ENCODE peak calls at places on chromosomes 5 and 9, in six cellular contexts. K is PC-3; E is AG10803; Z is CD4-positive, CD25-positive, alpha-beta regulatory T cell; F is BE2C; B is epithelial cell of esophagus. W is an unnamed sample.

GRCh38 chr9:31745886-31746285 is 638.6 kb upstream of the ACO1 start:
- DNase-seq in Z (no peak), B (no peak), E (no peak), F (no peak), K (no peak), W (no peak)

GRCh38 chr9:121809356-121810050 is 158.1 kb downstream of the DAB2IP start:
- DNase-seq in B (no peak), K (no peak), E (no peak), Z (no peak), F (no peak), W (no peak)

GRCh38 chr5:96079075-96079474 is 117.4 kb upstream of the ELL2 start:
- DNase-seq in E (peak), K (peak), Z (no peak), F (no peak), B (peak), W (no peak)

GRCh38 chr9:12702160-12702758 is 9.1 kb downstream of the TYRP1 start:
- DNase-seq in K (peak), F (peak), E (peak), Z (no peak), B (peak), W (no peak)

GRCh38 chr9:69758001-69758730 is 1.6 kb downstream of the PTAR1 start:
- DNase-seq in E (peak), F (no peak), B (peak), Z (no peak), K (no peak), W (peak)

GRCh38 chr9:93304574-93305496 is 120.9 kb downstream of the WNK2 start:
- DNase-seq in F (peak), Z (no peak), K (peak), B (peak), E (peak), W (peak)

GRCh38 chr9:98856982-98857381 is 49.5 kb downstream of the GALNT12 start:
- DNase-seq in B (no peak), F (no peak), K (no peak), E (peak), Z (no peak), W (no peak)

GRCh38 chr5:95620870-95621838 is 1.3 kb downstream of the GPR150 start:
- DNase-seq in E (peak), F (peak), B (peak), K (no peak), Z (no peak), W (no peak)

GRCh38 chr5:165981721-165982120 is 2309.7 kb upstream of the WWC1 start:
- DNase-seq in E (no peak), B (no peak), K (no peak), Z (no peak), F (no peak), W (no peak)

GRCh38 chr5:191949-192690 is 825 bp downstream of the LRRC14B start:
- DNase-seq in Z (no peak), E (no peak), B (no peak), F (no peak), K (no peak), W (no peak)

GRCh38 chr5:191036-191948 is at the start of gene LRRC14B:
- DNase-seq in F (no peak), E (no peak), K (no peak), Z (no peak), B (no peak), W (peak)

GRCh38 chr5:189486-189885 is 1.8 kb upstream of the LRRC14B start:
- DNase-seq in F (no peak), E (no peak), Z (no peak), B (no peak), K (no peak), W (no peak)

GRCh38 chr5:189976-190365 is 1.3 kb upstream of the LRRC14B start:
- DNase-seq in F (no peak), K (no peak), B (no peak), Z (no peak), E (no peak), W (no peak)

GRCh38 chr5:190366-191035 is 794 bp upstream of the LRRC14B start:
- DNase-seq in Z (no peak), B (no peak), E (no peak), K (no peak), F (no peak), W (peak)
- H3K4me3 ChIP-seq in Z (no peak), B (no peak), E (no peak), K (no peak), F (no peak), W (peak)

DNA sequence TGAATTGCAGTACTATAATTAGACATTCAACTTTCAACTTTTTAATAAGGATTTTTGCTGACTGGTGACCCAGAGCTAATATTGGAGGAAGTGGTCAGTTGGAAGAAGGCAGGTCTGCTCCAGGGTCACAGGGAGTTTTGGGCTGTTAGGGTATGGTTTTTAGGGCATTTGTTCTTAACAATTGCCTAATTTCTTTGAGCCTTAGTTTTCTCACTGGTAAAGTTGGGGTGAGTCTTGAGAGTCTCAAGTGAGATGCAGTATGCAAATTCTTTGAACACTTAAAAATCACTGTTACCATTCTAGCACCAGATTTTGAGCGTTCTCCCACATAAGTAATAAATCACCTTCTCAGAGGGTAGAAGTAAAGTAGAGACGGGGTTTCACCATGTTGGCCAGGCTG is 50.9 kb downstream of the RMI1 start:
- DNase-seq in K (no peak), F (no peak), E (no peak), Z (no peak), B (no peak), W (no peak)
- H3K4me3 ChIP-seq in K (no peak), F (no peak), E (no peak), Z (no peak), B (no peak), W (no peak)

GRCh38 chr9:133979124-133979920 is 12.8 kb downstream of the VAV2 start:
- DNase-seq in Z (no peak), B (no peak), F (no peak), K (no peak), E (peak), W (peak)
- H3K4me3 ChIP-seq in Z (no peak), B (no peak), F (no peak), K (no peak), E (peak), W (peak)

GRCh38 chr9:126336350-126337335 is 10.0 kb downstream of the MVB12B start:
- DNase-seq in B (no peak), K (no peak), F (no peak), E (no peak), Z (no peak), W (no peak)

GRCh38 chr9:126337690-126338426 is 11.2 kb downstream of the MVB12B start:
- DNase-seq in Z (no peak), K (no peak), E (no peak), F (no peak), B (no peak), W (no peak)

GRCh38 chr9:126331964-126332748 is 5.5 kb downstream of the MVB12B start:
- DNase-seq in Z (no peak), E (no peak), K (no peak), B (no peak), F (no peak), W (no peak)

GRCh38 chr9:126335837-126336236 is 9.2 kb downstream of the MVB12B start:
- DNase-seq in B (no peak), K (no peak), E (no peak), F (no peak), Z (no peak), W (no peak)

GRCh38 chr9:126334626-126335621 is 8.3 kb downstream of the MVB12B start:
- DNase-seq in F (no peak), Z (no peak), B (no peak), E (peak), K (no peak), W (no peak)
- H3K4me3 ChIP-seq in F (no peak), Z (no peak), B (no peak), E (no peak), K (no peak), W (no peak)

GRCh38 chr5:38720691-38721361 is 125.0 kb upstream of the OSMR start:
- DNase-seq in B (no peak), K (no peak), E (no peak), Z (no peak), F (no peak), W (no peak)
- H3K4me3 ChIP-seq in B (no peak), K (no peak), E (no peak), Z (no peak), F (no peak), W (no peak)

DNA sequence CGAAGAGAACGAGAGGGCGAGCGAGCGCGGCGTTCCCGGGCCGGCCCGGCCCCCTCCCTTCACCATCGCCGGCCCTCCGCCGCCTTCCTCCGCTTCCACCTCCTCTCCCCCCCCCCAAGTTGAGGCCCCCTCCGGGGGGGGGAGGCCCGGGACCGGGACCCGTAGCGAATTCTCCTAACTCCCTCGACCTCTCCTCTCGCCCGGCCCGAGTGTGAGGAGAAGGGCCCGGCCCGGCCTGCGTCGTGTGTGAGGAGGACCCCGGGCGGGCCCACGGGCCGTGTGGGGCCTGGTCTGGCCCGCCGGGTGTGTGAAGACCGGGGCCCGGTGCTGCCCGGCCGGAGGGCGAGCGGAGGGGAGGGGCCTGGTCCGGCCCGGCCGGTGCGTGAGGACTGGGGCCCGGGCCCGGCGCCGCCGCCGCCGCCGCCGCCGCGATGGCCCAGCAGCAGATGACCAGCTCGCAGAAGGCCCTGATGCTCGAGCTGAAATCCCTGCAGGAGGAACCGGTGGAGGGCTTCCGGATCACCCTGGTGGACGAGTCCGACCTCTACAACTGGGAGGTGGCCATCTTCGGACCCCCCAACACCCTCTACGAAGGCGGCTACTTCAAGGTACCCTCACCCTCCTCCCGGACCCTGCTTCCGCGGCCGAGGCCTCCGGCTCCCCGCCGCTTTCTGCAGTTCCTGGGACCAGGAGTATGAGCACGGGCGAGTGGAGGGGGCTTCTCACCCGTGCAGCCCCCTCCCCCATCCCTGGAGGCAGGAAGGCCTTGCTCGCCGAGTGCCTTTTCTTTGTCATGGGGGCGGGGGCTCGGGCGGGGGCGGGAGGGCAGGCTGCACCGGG is 587 bp downstream of the UBE2R2 start:
- DNase-seq in F (peak), K (peak), E (peak), B (peak), Z (peak), W (peak)
- H3K4me3 ChIP-seq in F (peak), K (peak), E (peak), B (peak), Z (peak), W (peak)

GRCh38 chr9:131290767-131291370 is 1.3 kb downstream of the PLPP7 start:
- DNase-seq in F (no peak), K (no peak), E (no peak), B (no peak), Z (no peak), W (no peak)
- H3K4me3 ChIP-seq in F (peak), K (no peak), E (peak), B (no peak), Z (no peak), W (no peak)

GRCh38 chr5:151740958-151741373 is 17.5 kb downstream of the ATOX1 start:
- DNase-seq in F (no peak), K (peak), Z (no peak), E (peak), B (peak), W (no peak)
- H3K4me3 ChIP-seq in F (no peak), K (no peak), Z (no peak), E (peak), B (no peak), W (no peak)

GRCh38 chr5:140157032-140157781 is 17.8 kb upstream of the CYSTM1 start:
- DNase-seq in B (peak), Z (peak), K (peak), E (peak), F (peak), W (peak)
- H3K4me3 ChIP-seq in B (peak), Z (peak), K (peak), E (peak), F (peak), W (no peak)

GRCh38 chr5:150489358-150490295 is 18.3 kb upstream of the NDST1 start:
- DNase-seq in K (no peak), B (no peak), E (peak), Z (no peak), F (no peak), W (peak)

GRCh38 chr5:150490754-150491153 is 17.2 kb upstream of the NDST1 start:
- DNase-seq in F (no peak), K (no peak), Z (no peak), E (no peak), B (no peak), W (no peak)

GRCh38 chr5:150487199-150488061 is 20.5 kb upstream of the NDST1 start:
- DNase-seq in E (peak), Z (no peak), F (peak), B (peak), K (peak), W (peak)

GRCh38 chr5:150490296-150490669 is 17.6 kb upstream of the NDST1 start:
- DNase-seq in Z (no peak), K (no peak), F (no peak), B (peak), E (no peak), W (no peak)

GRCh38 chr5:150488519-150489357 is 19.2 kb upstream of the NDST1 start:
- DNase-seq in F (peak), K (peak), E (peak), B (no peak), Z (no peak), W (peak)
- H3K4me3 ChIP-seq in F (no peak), K (peak), E (peak), B (peak), Z (no peak), W (peak)